ENCODE peak calls at places on chromosome 22, in nine cellular contexts. Y, A, W, E, F, P, X, R and Q are unnamed samples.

GRCh38 chr22:19962909-19963806 is 21.5 kb upstream of the TXNRD2 start:
- DNase-seq in W (no peak), A (no peak), E (peak; percentile 95), Y (no peak), R (no peak), F (no peak), X (peak; percentile 62), P (peak; percentile 94), Q (no peak)

GRCh38 chr22:27336151-27337090 is 465.1 kb downstream of the MN1 start:
- DNase-seq in E (no peak), F (no peak), X (no peak), Y (no peak), A (no peak), R (no peak), W (no peak), P (no peak), Q (peak; percentile 43)

GRCh38 chr22:36386351-36386899 is 1.3 kb downstream of the MYH9 start:
- DNase-seq in W (no peak), E (no peak), X (peak; percentile 57), A (no peak), R (no peak), F (no peak), P (peak; percentile 78), Y (no peak), Q (no peak)

GRCh38 chr22:24772493-24773220 is 1.9 kb downstream of the PIWIL3 start:
- DNase-seq in R (no peak), Y (no peak), W (no peak), P (no peak), E (no peak), F (no peak), A (no peak), X (peak; percentile 57), Q (peak; percentile 19)

GRCh38 chr22:25488244-25489020 is 76.0 kb upstream of the GRK3 start:
- DNase-seq in Y (peak; percentile 37), A (peak; percentile 21), W (no peak), E (peak; percentile 86), R (peak; percentile 60), X (peak; percentile 72), F (no peak), P (peak; percentile 62), Q (peak; percentile 13)

GRCh38 chr22:48757581-48757980 is 1070.1 kb downstream of the BRD1 start:
- DNase-seq in Y (no peak), R (no peak), W (no peak), E (peak; percentile 14), A (no peak), F (no peak), X (no peak), P (peak; percentile 1), Q (no peak)

GRCh38 chr22:45239378-45240136 is 1.1 kb downstream of the KIAA0930 start:
- DNase-seq in E (no peak), P (no peak), F (no peak), A (no peak), W (no peak), Y (no peak), X (no peak), R (no peak), Q (no peak)

GRCh38 chr22:20128902-20129746 is 2.5 kb upstream of the ZDHHC8 start:
- DNase-seq in X (peak; percentile 42), P (peak; percentile 55), E (peak; percentile 37), F (peak; percentile 66), Y (no peak), A (no peak), W (no peak), R (no peak), Q (no peak)

GRCh38 chr22:23156286-23156685 is 11.0 kb downstream of the RAB36 start:
- DNase-seq in X (no peak), A (no peak), E (no peak), F (no peak), Y (no peak), P (no peak), W (no peak), R (no peak), Q (no peak)

GRCh38 chr22:23137905-23138520 is 3.8 kb downstream of the RSPH14 start:
- DNase-seq in X (peak; percentile 38), R (no peak), A (no peak), E (no peak), Y (no peak), F (peak; percentile 38), P (no peak), W (no peak), Q (no peak)

GRCh38 chr22:17418890-17419324 is 49.6 kb downstream of the CECR2 start:
- DNase-seq in Y (no peak), F (no peak), A (no peak), X (no peak), P (no peak), R (no peak), W (no peak), E (no peak), Q (no peak)

GRCh38 chr22:21741059-21741458 is 5.5 kb upstream of the YPEL1 start:
- DNase-seq in F (no peak), W (no peak), Y (no peak), R (no peak), X (no peak), E (no peak), P (no peak), A (no peak), Q (no peak)

GRCh38 chr22:46008291-46008690 is 31.3 kb upstream of the WNT7B start:
- DNase-seq in E (no peak), F (no peak), R (no peak), Y (no peak), A (no peak), P (no peak), W (no peak), X (no peak), Q (no peak)

GRCh38 chr22:41469218-41469851 is 418 bp downstream of the ACO2 start:
- DNase-seq in A (no peak), Y (no peak), R (no peak), P (no peak), E (peak; percentile 54), X (no peak), W (no peak), F (no peak), Q (no peak)

GRCh38 chr22:47705350-47705749 is 942.9 kb downstream of the TBC1D22A start:
- DNase-seq in E (no peak), A (no peak), Y (no peak), F (no peak), X (no peak), W (no peak), R (no peak), P (no peak), Q (no peak)

GRCh38 chr22:36405671-36406070 is 17.9 kb upstream of the MYH9 start:
- DNase-seq in R (no peak), E (peak; percentile 36), X (peak; percentile 44), Y (no peak), P (no peak), F (peak; percentile 53), W (no peak), A (no peak), Q (no peak)

GRCh38 chr22:49571326-49571725 is 256.3 kb downstream of the BRD1 start:
- DNase-seq in F (no peak), W (no peak), Y (no peak), P (no peak), X (no peak), R (no peak), E (peak; percentile 20), A (no peak), Q (no peak)

GRCh38 chr22:20495861-20496681 is 476 bp upstream of the KLHL22 start:
- DNase-seq in A (peak; percentile 76), W (peak; percentile 49), Y (peak; percentile 78), E (peak; percentile 94), F (peak; percentile 93), P (peak; percentile 95), X (peak; percentile 87), R (peak; percentile 35), Q (peak; percentile 42)

GRCh38 chr22:22558071-22558971 is 744 bp downstream of the PRAME start:
- DNase-seq in A (no peak), X (no peak), F (no peak), E (no peak), P (no peak), Y (no peak), W (no peak), R (no peak), Q (no peak)

GRCh38 chr22:38398609-38399401 is 56.2 kb downstream of the KCNJ4 start:
- DNase-seq in E (peak; percentile 92), W (peak; percentile 21), P (peak; percentile 91), Y (peak; percentile 32), F (peak; percentile 87), R (no peak), X (peak; percentile 73), A (peak; percentile 60), Q (no peak)

GRCh38 chr22:45889093-45889538 is 87.8 kb downstream of the WNT7B start:
- DNase-seq in A (no peak), F (no peak), Y (no peak), E (no peak), W (no peak), P (no peak), R (no peak), X (no peak), Q (no peak)

GRCh38 chr22:44336962-44337657 is 24.4 kb upstream of the SHISAL1 start:
- DNase-seq in E (no peak), P (no peak), W (no peak), Y (no peak), A (no peak), R (no peak), F (no peak), X (no peak), Q (no peak)

GRCh38 chr22:35510481-35510934 is 30.1 kb upstream of the RASD2 start:
- DNase-seq in P (no peak), R (no peak), X (no peak), A (no peak), Y (no peak), W (no peak), E (no peak), F (no peak), Q (no peak)

GRCh38 chr22:49627217-49628181 is 200.2 kb downstream of the BRD1 start:
- DNase-seq in R (no peak), E (no peak), P (no peak), A (no peak), W (no peak), F (no peak), Y (no peak), X (no peak), Q (no peak)

GRCh38 chr22:46392137-46392844 is 56.8 kb downstream of the TRMU start:
- DNase-seq in Y (no peak), W (no peak), X (no peak), A (no peak), R (no peak), E (no peak), P (no peak), F (no peak), Q (no peak)

GRCh38 chr22:48673806-48674500 is 1153.7 kb downstream of the BRD1 start:
- DNase-seq in A (no peak), F (no peak), Y (no peak), W (no peak), P (no peak), E (no peak), R (no peak), X (no peak), Q (no peak)

GRCh38 chr22:49159711-49160110 is 668.0 kb downstream of the BRD1 start:
- DNase-seq in P (no peak), X (no peak), F (no peak), W (no peak), Y (no peak), E (no peak), A (no peak), R (no peak), Q (no peak)

GRCh38 chr22:43587574-43587973 is 175.8 kb downstream of the MPPED1 start:
- DNase-seq in A (no peak), P (no peak), Y (no peak), F (no peak), E (no peak), X (peak; percentile 1), W (no peak), R (no peak), Q (no peak)

GRCh38 chr22:50584106-50585096 is 1.8 kb upstream of the CHKB start:
- DNase-seq in F (no peak), R (no peak), Y (no peak), A (no peak), X (no peak), W (no peak), E (no peak), P (no peak), Q (no peak)

GRCh38 chr22:43945632-43946390 is 9.4 kb upstream of the SAMM50 start:
- DNase-seq in R (no peak), P (peak; percentile 72), W (no peak), Y (peak; percentile 13), E (peak; percentile 67), X (peak; percentile 70), F (peak; percentile 68), A (peak; percentile 43), Q (no peak)

GRCh38 chr22:25955323-25955722 is 213.3 kb downstream of the MYO18B start:
- DNase-seq in X (no peak), Y (no peak), P (no peak), F (no peak), W (no peak), R (no peak), E (no peak), A (no peak), Q (no peak)